ENCODE peak calls at places on chromosomes 12 and 14, in five cellular contexts. One of them, this sample, is unnamed.

GRCh38 chr14:75306917-75307699 is 28.5 kb downstream of the FOS start:
- DNase-seq in RWPE2: no peak
- DNase-seq in stimulated activated CD8-positive, alpha-beta memory T cell treated with anti-CD3 and anti-CD28 coated beads, Interleukin-2, amount 100 ng/mL, for 1 hour: no peak
- DNase-seq in colonic mucosa: no peak
- DNase-seq in ELR: peak
- DNase-seq in this sample: no peak

GRCh38 chr14:103597623-103598372 is 31.2 kb upstream of the KLC1 start:
- DNase-seq in RWPE2: peak
- DNase-seq in stimulated activated CD8-positive, alpha-beta memory T cell treated with anti-CD3 and anti-CD28 coated beads, Interleukin-2, amount 100 ng/mL, for 1 hour: no peak
- DNase-seq in colonic mucosa: no peak
- DNase-seq in ELR: peak
- DNase-seq in this sample: no peak

GRCh38 chr12:40693503-40693863 is 1.2 kb downstream of the CNTN1 start:
- DNase-seq in RWPE2: no peak
- DNase-seq in stimulated activated CD8-positive, alpha-beta memory T cell treated with anti-CD3 and anti-CD28 coated beads, Interleukin-2, amount 100 ng/mL, for 1 hour: no peak
- DNase-seq in colonic mucosa: peak
- DNase-seq in ELR: no peak
- DNase-seq in this sample: no peak

GRCh38 chr12:71223139-71223538 is 65.3 kb upstream of the TSPAN8 start:
- DNase-seq in RWPE2: no peak
- DNase-seq in stimulated activated CD8-positive, alpha-beta memory T cell treated with anti-CD3 and anti-CD28 coated beads, Interleukin-2, amount 100 ng/mL, for 1 hour: no peak
- DNase-seq in colonic mucosa: no peak
- DNase-seq in ELR: no peak
- DNase-seq in this sample: no peak

GRCh38 chr12:46915082-46915481 is 89.3 kb upstream of the SLC38A4 start:
- DNase-seq in RWPE2: no peak
- DNase-seq in stimulated activated CD8-positive, alpha-beta memory T cell treated with anti-CD3 and anti-CD28 coated beads, Interleukin-2, amount 100 ng/mL, for 1 hour: no peak
- DNase-seq in colonic mucosa: peak
- DNase-seq in ELR: peak
- DNase-seq in this sample: no peak

GRCh38 chr12:25266522-25266921 is 15.8 kb upstream of the KRAS start:
- DNase-seq in RWPE2: no peak
- DNase-seq in stimulated activated CD8-positive, alpha-beta memory T cell treated with anti-CD3 and anti-CD28 coated beads, Interleukin-2, amount 100 ng/mL, for 1 hour: no peak
- DNase-seq in colonic mucosa: no peak
- DNase-seq in ELR: no peak
- DNase-seq in this sample: no peak

GRCh38 chr12:2324375-2324774 is 271.6 kb downstream of the CACNA1C start:
- DNase-seq in RWPE2: peak
- DNase-seq in stimulated activated CD8-positive, alpha-beta memory T cell treated with anti-CD3 and anti-CD28 coated beads, Interleukin-2, amount 100 ng/mL, for 1 hour: no peak
- DNase-seq in colonic mucosa: peak
- DNase-seq in ELR: no peak
- DNase-seq in this sample: no peak

GRCh38 chr12:123232472-123232806 is 502 bp downstream of the MPHOSPH9 start:
- DNase-seq in RWPE2: no peak
- DNase-seq in stimulated activated CD8-positive, alpha-beta memory T cell treated with anti-CD3 and anti-CD28 coated beads, Interleukin-2, amount 100 ng/mL, for 1 hour: no peak
- DNase-seq in colonic mucosa: no peak
- DNase-seq in ELR: no peak
- DNase-seq in this sample: no peak

GRCh38 chr14:24056800-24057184 is 5.0 kb downstream of the CARMIL3 start:
- DNase-seq in RWPE2: peak
- DNase-seq in stimulated activated CD8-positive, alpha-beta memory T cell treated with anti-CD3 and anti-CD28 coated beads, Interleukin-2, amount 100 ng/mL, for 1 hour: no peak
- DNase-seq in colonic mucosa: no peak
- DNase-seq in ELR: no peak
- DNase-seq in this sample: no peak

GRCh38 chr14:97276573-97276972 is 479.4 kb downstream of the VRK1 start:
- DNase-seq in RWPE2: no peak
- DNase-seq in stimulated activated CD8-positive, alpha-beta memory T cell treated with anti-CD3 and anti-CD28 coated beads, Interleukin-2, amount 100 ng/mL, for 1 hour: no peak
- DNase-seq in colonic mucosa: no peak
- DNase-seq in ELR: no peak
- DNase-seq in this sample: no peak

GRCh38 chr12:45732936-45733335 is 3.4 kb downstream of the ARID2 start:
- DNase-seq in RWPE2: no peak
- DNase-seq in stimulated activated CD8-positive, alpha-beta memory T cell treated with anti-CD3 and anti-CD28 coated beads, Interleukin-2, amount 100 ng/mL, for 1 hour: no peak
- DNase-seq in colonic mucosa: no peak
- DNase-seq in ELR: no peak
- DNase-seq in this sample: no peak

GRCh38 chr14:75614179-75614578 is 35.8 kb downstream of the FLVCR2 start:
- DNase-seq in RWPE2: no peak
- DNase-seq in stimulated activated CD8-positive, alpha-beta memory T cell treated with anti-CD3 and anti-CD28 coated beads, Interleukin-2, amount 100 ng/mL, for 1 hour: no peak
- DNase-seq in colonic mucosa: no peak
- DNase-seq in ELR: no peak
- DNase-seq in this sample: no peak

GRCh38 chr12:54045868-54046529 is 7.6 kb upstream of the HOXC4 start:
- DNase-seq in RWPE2: no peak
- DNase-seq in stimulated activated CD8-positive, alpha-beta memory T cell treated with anti-CD3 and anti-CD28 coated beads, Interleukin-2, amount 100 ng/mL, for 1 hour: no peak
- DNase-seq in colonic mucosa: no peak
- DNase-seq in ELR: no peak
- DNase-seq in this sample: no peak

GRCh38 chr14:93234798-93235197 is 27.7 kb downstream of the UBR7 start:
- DNase-seq in RWPE2: peak
- DNase-seq in stimulated activated CD8-positive, alpha-beta memory T cell treated with anti-CD3 and anti-CD28 coated beads, Interleukin-2, amount 100 ng/mL, for 1 hour: no peak
- DNase-seq in colonic mucosa: no peak
- DNase-seq in ELR: peak
- DNase-seq in this sample: no peak

This sample was measured in naive B cell.